ENCODE peak calls at places on chromosomes 2 and 18, in six cellular contexts. One of them, this sample, is unnamed.

GRCh38 chr2:27225526-27225925 is 8.4 kb downstream of the CAD start:
- DNase-seq in NCI-H2171: no peak
- DNase-seq in NCI-H460: no peak
- DNase-seq in AG09309: no peak
- DNase-seq in left lobe of liver: no peak
- DNase-seq in ACHN: no peak
- DNase-seq in this sample: no peak

GRCh38 chr18:11862468-11863137 is 11.4 kb downstream of the CHMP1B start:
- DNase-seq in NCI-H2171: no peak
- DNase-seq in NCI-H460: no peak
- DNase-seq in AG09309: no peak
- DNase-seq in left lobe of liver: no peak
- DNase-seq in ACHN: no peak
- DNase-seq in this sample: no peak

GRCh38 chr2:88452151-88452851 is at the start of gene FOXI3:
- DNase-seq in NCI-H2171: no peak
- DNase-seq in NCI-H460: no peak
- DNase-seq in AG09309: no peak
- DNase-seq in left lobe of liver: no peak
- DNase-seq in ACHN: no peak
- DNase-seq in this sample: no peak

GRCh38 chr2:1887915-1888314 is 143.6 kb upstream of the PXDN start:
- DNase-seq in NCI-H2171: peak
- DNase-seq in NCI-H460: no peak
- DNase-seq in AG09309: no peak
- DNase-seq in left lobe of liver: no peak
- DNase-seq in ACHN: peak
- DNase-seq in this sample: no peak

GRCh38 chr18:9097349-9097748 is 5.2 kb upstream of the NDUFV2 start:
- DNase-seq in NCI-H2171: no peak
- DNase-seq in NCI-H460: no peak
- DNase-seq in AG09309: no peak
- DNase-seq in left lobe of liver: no peak
- DNase-seq in ACHN: no peak
- DNase-seq in this sample: no peak

GRCh38 chr18:8814206-8814605 is 108.8 kb downstream of the MTCL1 start:
- DNase-seq in NCI-H2171: no peak
- DNase-seq in NCI-H460: no peak
- DNase-seq in AG09309: no peak
- DNase-seq in left lobe of liver: no peak
- DNase-seq in ACHN: no peak
- DNase-seq in this sample: no peak

GRCh38 chr2:71223767-71224333 is 3.1 kb downstream of the PAIP2B start:
- DNase-seq in NCI-H2171: no peak
- DNase-seq in NCI-H460: peak
- DNase-seq in AG09309: no peak
- DNase-seq in left lobe of liver: peak
- DNase-seq in ACHN: peak
- DNase-seq in this sample: peak

GRCh38 chr2:218400930-218401833 is 1.5 kb downstream of the CTDSP1 start:
- DNase-seq in NCI-H2171: no peak
- DNase-seq in NCI-H460: no peak
- DNase-seq in AG09309: no peak
- DNase-seq in left lobe of liver: peak
- DNase-seq in ACHN: no peak
- DNase-seq in this sample: no peak

GRCh38 chr2:30686000-30686399 is 121.2 kb downstream of the CAPN13 start:
- DNase-seq in NCI-H2171: no peak
- DNase-seq in NCI-H460: peak
- DNase-seq in AG09309: no peak
- DNase-seq in left lobe of liver: peak
- DNase-seq in ACHN: peak
- DNase-seq in this sample: no peak

GRCh38 chr18:12338382-12338781 is 30.3 kb downstream of the TUBB6 start:
- DNase-seq in NCI-H2171: no peak
- DNase-seq in NCI-H460: no peak
- DNase-seq in AG09309: no peak
- DNase-seq in left lobe of liver: peak
- DNase-seq in ACHN: no peak
- DNase-seq in this sample: no peak

GRCh38 chr2:156691014-156691413 is 254.8 kb downstream of the GPD2 start:
- DNase-seq in NCI-H2171: no peak
- DNase-seq in NCI-H460: no peak
- DNase-seq in AG09309: no peak
- DNase-seq in left lobe of liver: no peak
- DNase-seq in ACHN: no peak
- DNase-seq in this sample: no peak

This sample was measured in AG09319.